ENCODE peak calls at places on chromosomes 1 and 21, in nine cellular contexts. One of them, this sample, is unnamed.

GRCh38 chr1:208213786-208214185 is 30.4 kb downstream of the PLXNA2 start:
- DNase-seq in OCI-LY7: no peak
- DNase-seq in skeletal muscle cell: no peak
- DNase-seq in cardiac muscle cell: no peak
- DNase-seq in GM06990: no peak
- DNase-seq in CD8-positive, alpha-beta memory T cell: no peak
- DNase-seq in prostate gland: no peak
- DNase-seq in AG09309: no peak
- DNase-seq in IMR-90: no peak
- DNase-seq in this sample: no peak

GRCh38 chr21:44617071-44617501 is 5.2 kb downstream of the KRTAP10-8 start:
- DNase-seq in OCI-LY7: no peak
- DNase-seq in skeletal muscle cell: no peak
- DNase-seq in cardiac muscle cell: no peak
- DNase-seq in GM06990: no peak
- DNase-seq in CD8-positive, alpha-beta memory T cell: no peak
- DNase-seq in prostate gland: no peak
- DNase-seq in AG09309: no peak
- DNase-seq in IMR-90: no peak
- DNase-seq in this sample: no peak

GRCh38 chr1:173628888-173629287 is 6.2 kb upstream of the TEX50 start:
- DNase-seq in OCI-LY7: no peak
- DNase-seq in skeletal muscle cell: no peak
- DNase-seq in cardiac muscle cell: no peak
- DNase-seq in GM06990: no peak
- DNase-seq in CD8-positive, alpha-beta memory T cell: no peak
- DNase-seq in prostate gland: no peak
- DNase-seq in AG09309: no peak
- DNase-seq in IMR-90: no peak
- DNase-seq in this sample: no peak

GRCh38 chr1:203379831-203380230 is 28.9 kb upstream of the FMOD start:
- DNase-seq in OCI-LY7: no peak
- DNase-seq in skeletal muscle cell: no peak
- DNase-seq in cardiac muscle cell: no peak
- DNase-seq in GM06990: no peak
- DNase-seq in CD8-positive, alpha-beta memory T cell: no peak
- DNase-seq in prostate gland: peak
- DNase-seq in AG09309: no peak
- DNase-seq in IMR-90: no peak
- DNase-seq in this sample: no peak

GRCh38 chr21:41374867-41375533 is 13.2 kb downstream of the MX2 start:
- DNase-seq in OCI-LY7: no peak
- DNase-seq in skeletal muscle cell: no peak
- DNase-seq in cardiac muscle cell: no peak
- DNase-seq in GM06990: no peak
- DNase-seq in CD8-positive, alpha-beta memory T cell: no peak
- DNase-seq in prostate gland: no peak
- DNase-seq in AG09309: no peak
- DNase-seq in IMR-90: no peak
- DNase-seq in this sample: peak

GRCh38 chr1:14332158-14332557 is 266.3 kb upstream of the KAZN start:
- DNase-seq in OCI-LY7: no peak
- DNase-seq in skeletal muscle cell: no peak
- DNase-seq in cardiac muscle cell: no peak
- DNase-seq in GM06990: no peak
- DNase-seq in CD8-positive, alpha-beta memory T cell: no peak
- DNase-seq in prostate gland: no peak
- DNase-seq in AG09309: no peak
- DNase-seq in IMR-90: no peak
- DNase-seq in this sample: peak

GRCh38 chr1:35544976-35545375 is 12.2 kb downstream of the KIAA0319L start:
- DNase-seq in OCI-LY7: peak
- DNase-seq in skeletal muscle cell: no peak
- DNase-seq in cardiac muscle cell: peak
- DNase-seq in GM06990: no peak
- DNase-seq in CD8-positive, alpha-beta memory T cell: peak
- DNase-seq in prostate gland: no peak
- DNase-seq in AG09309: no peak
- DNase-seq in IMR-90: peak
- DNase-seq in this sample: peak

GRCh38 chr1:209344146-209344545 is 239.4 kb upstream of the CAMK1G start:
- DNase-seq in OCI-LY7: no peak
- DNase-seq in skeletal muscle cell: no peak
- DNase-seq in cardiac muscle cell: no peak
- DNase-seq in GM06990: no peak
- DNase-seq in CD8-positive, alpha-beta memory T cell: no peak
- DNase-seq in prostate gland: no peak
- DNase-seq in AG09309: no peak
- DNase-seq in IMR-90: no peak
- DNase-seq in this sample: no peak

GRCh38 chr1:25568834-25569598 is 25.6 kb downstream of the LDLRAP1 start:
- DNase-seq in OCI-LY7: no peak
- DNase-seq in skeletal muscle cell: no peak
- DNase-seq in cardiac muscle cell: no peak
- DNase-seq in GM06990: no peak
- DNase-seq in CD8-positive, alpha-beta memory T cell: no peak
- DNase-seq in prostate gland: peak
- DNase-seq in AG09309: peak
- DNase-seq in IMR-90: peak
- DNase-seq in this sample: peak

GRCh38 chr1:152047607-152047953 is 10.8 kb upstream of the S100A11 start:
- DNase-seq in OCI-LY7: peak
- DNase-seq in skeletal muscle cell: no peak
- DNase-seq in cardiac muscle cell: no peak
- DNase-seq in GM06990: no peak
- DNase-seq in CD8-positive, alpha-beta memory T cell: no peak
- DNase-seq in prostate gland: peak
- DNase-seq in AG09309: no peak
- DNase-seq in IMR-90: peak
- DNase-seq in this sample: peak

GRCh38 chr1:88462481-88463261 is 221.4 kb upstream of the PKN2 start:
- DNase-seq in OCI-LY7: no peak
- DNase-seq in skeletal muscle cell: no peak
- DNase-seq in cardiac muscle cell: peak
- DNase-seq in GM06990: no peak
- DNase-seq in CD8-positive, alpha-beta memory T cell: no peak
- DNase-seq in prostate gland: no peak
- DNase-seq in AG09309: no peak
- DNase-seq in IMR-90: peak
- DNase-seq in this sample: peak

GRCh38 chr1:16073490-16074104 is at the start of gene FAM131C:
- DNase-seq in OCI-LY7: peak
- DNase-seq in skeletal muscle cell: no peak
- DNase-seq in cardiac muscle cell: peak
- DNase-seq in GM06990: peak
- DNase-seq in CD8-positive, alpha-beta memory T cell: peak
- DNase-seq in prostate gland: no peak
- DNase-seq in AG09309: no peak
- DNase-seq in IMR-90: no peak
- DNase-seq in this sample: peak

GRCh38 chr1:39214021-39214713 is 9.7 kb downstream of the MACF1 start:
- DNase-seq in OCI-LY7: no peak
- DNase-seq in skeletal muscle cell: no peak
- DNase-seq in cardiac muscle cell: peak
- DNase-seq in GM06990: no peak
- DNase-seq in CD8-positive, alpha-beta memory T cell: no peak
- DNase-seq in prostate gland: no peak
- DNase-seq in AG09309: no peak
- DNase-seq in IMR-90: no peak
- DNase-seq in this sample: no peak

GRCh38 chr1:39212499-39212898 is 8.0 kb downstream of the MACF1 start:
- DNase-seq in OCI-LY7: no peak
- DNase-seq in skeletal muscle cell: no peak
- DNase-seq in cardiac muscle cell: no peak
- DNase-seq in GM06990: no peak
- DNase-seq in CD8-positive, alpha-beta memory T cell: no peak
- DNase-seq in prostate gland: no peak
- DNase-seq in AG09309: no peak
- DNase-seq in IMR-90: no peak
- DNase-seq in this sample: no peak

GRCh38 chr1:39213511-39214002 is 9.1 kb downstream of the MACF1 start:
- DNase-seq in OCI-LY7: no peak
- DNase-seq in skeletal muscle cell: no peak
- DNase-seq in cardiac muscle cell: no peak
- DNase-seq in GM06990: no peak
- DNase-seq in CD8-positive, alpha-beta memory T cell: no peak
- DNase-seq in prostate gland: no peak
- DNase-seq in AG09309: no peak
- DNase-seq in IMR-90: peak
- DNase-seq in this sample: no peak

GRCh38 chr1:39214998-39215873 is 10.7 kb downstream of the MACF1 start:
- DNase-seq in OCI-LY7: peak
- DNase-seq in skeletal muscle cell: no peak
- DNase-seq in cardiac muscle cell: peak
- DNase-seq in GM06990: peak
- DNase-seq in CD8-positive, alpha-beta memory T cell: peak
- DNase-seq in prostate gland: no peak
- DNase-seq in AG09309: no peak
- DNase-seq in IMR-90: no peak
- DNase-seq in this sample: no peak

DNA sequence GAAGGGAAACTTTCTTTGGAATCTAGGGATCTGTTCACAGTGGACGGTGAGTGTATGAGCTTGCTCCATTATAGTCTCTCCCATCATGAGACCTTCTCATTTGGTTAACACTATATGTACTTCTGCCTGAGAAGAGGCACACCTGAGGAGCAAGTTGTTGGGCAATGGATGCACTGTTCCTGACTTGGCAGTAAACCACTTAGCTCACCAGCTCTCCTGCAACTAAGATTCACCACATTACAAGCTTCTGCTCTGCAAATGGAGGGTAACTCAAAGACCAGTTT is 10.2 kb downstream of the MACF1 start:
- DNase-seq in OCI-LY7: no peak
- DNase-seq in skeletal muscle cell: no peak
- DNase-seq in cardiac muscle cell: no peak
- DNase-seq in GM06990: no peak
- DNase-seq in CD8-positive, alpha-beta memory T cell: no peak
- DNase-seq in prostate gland: no peak
- DNase-seq in AG09309: no peak
- DNase-seq in IMR-90: no peak
- DNase-seq in this sample: no peak
- H3K4me3 ChIP-seq in OCI-LY7: peak
- H3K4me3 ChIP-seq in skeletal muscle cell: no peak
- H3K4me3 ChIP-seq in cardiac muscle cell: peak
- H3K4me3 ChIP-seq in GM06990: no peak
- H3K4me3 ChIP-seq in CD8-positive, alpha-beta memory T cell: peak
- H3K4me3 ChIP-seq in prostate gland: no peak
- H3K4me3 ChIP-seq in AG09309: no peak
- H3K4me3 ChIP-seq in IMR-90: no peak
- H3K4me3 ChIP-seq in this sample: no peak

DNA sequence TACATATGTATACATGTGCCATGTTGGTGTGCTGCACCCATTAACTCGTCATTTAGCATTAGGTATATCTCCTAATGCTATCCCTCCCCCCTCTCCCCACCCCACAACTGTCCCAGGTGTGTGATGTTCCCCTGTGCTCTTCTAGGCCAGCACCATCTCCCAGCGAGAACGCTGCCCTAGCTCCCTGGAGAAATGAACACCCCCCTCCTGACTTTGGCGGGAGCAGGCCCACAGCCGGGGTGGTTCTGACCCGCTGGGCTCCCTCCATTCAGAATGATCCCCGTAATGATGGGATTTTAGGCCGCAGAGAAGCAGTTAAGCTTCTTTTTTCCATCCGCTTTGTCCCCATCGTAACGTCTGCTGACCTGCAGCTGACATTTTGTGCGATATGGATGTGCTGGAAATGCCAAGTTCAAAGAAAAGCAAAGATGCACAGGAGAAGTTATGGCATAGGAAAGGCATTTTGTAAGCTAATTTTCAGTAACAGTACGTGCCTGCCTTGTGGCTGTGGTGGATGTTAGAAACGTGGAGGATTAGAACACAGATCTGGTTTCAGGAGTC is 39.3 kb downstream of the ELK4 start:
- DNase-seq in OCI-LY7: peak
- DNase-seq in skeletal muscle cell: no peak
- DNase-seq in cardiac muscle cell: no peak
- DNase-seq in GM06990: no peak
- DNase-seq in CD8-positive, alpha-beta memory T cell: no peak
- DNase-seq in prostate gland: no peak
- DNase-seq in AG09309: no peak
- DNase-seq in IMR-90: no peak
- DNase-seq in this sample: no peak
- H3K4me3 ChIP-seq in OCI-LY7: peak
- H3K4me3 ChIP-seq in skeletal muscle cell: no peak
- H3K4me3 ChIP-seq in cardiac muscle cell: no peak
- H3K4me3 ChIP-seq in GM06990: peak
- H3K4me3 ChIP-seq in CD8-positive, alpha-beta memory T cell: peak
- H3K4me3 ChIP-seq in prostate gland: no peak
- H3K4me3 ChIP-seq in AG09309: no peak
- H3K4me3 ChIP-seq in IMR-90: no peak
- H3K4me3 ChIP-seq in this sample: no peak

DNA sequence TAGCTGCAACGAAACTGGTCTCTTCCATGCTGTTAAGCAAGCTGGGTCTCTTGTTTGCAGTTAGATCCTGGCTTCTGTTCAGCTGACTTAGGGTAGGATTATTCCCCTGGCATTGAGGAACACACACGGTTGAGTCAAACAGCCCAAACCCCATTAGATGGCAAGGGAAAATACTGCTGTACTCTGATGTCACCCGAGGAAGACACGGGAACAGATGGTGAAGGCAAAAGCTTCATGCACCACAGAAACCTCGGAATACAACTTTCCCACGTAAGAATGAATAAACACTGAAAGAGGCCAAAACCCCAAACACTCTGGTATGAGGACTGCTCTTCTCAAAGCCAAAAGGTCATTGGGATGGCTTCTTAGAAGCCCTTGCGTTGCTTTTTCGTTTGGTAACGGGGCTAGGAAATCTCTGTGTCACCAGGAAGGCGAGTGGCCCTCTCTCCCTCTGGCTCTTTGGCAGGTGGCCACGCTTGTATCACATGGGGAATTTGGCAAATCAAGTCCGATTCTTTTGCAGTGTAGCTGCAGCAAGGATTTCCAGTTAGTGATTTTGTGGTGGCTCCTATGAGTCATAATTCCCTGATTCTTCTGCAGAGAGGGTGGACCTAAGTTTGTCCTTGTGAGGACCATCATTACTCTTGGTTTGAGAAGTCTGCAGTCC is 16.7 kb upstream of the LYST start:
- DNase-seq in OCI-LY7: no peak
- DNase-seq in skeletal muscle cell: peak
- DNase-seq in cardiac muscle cell: no peak
- DNase-seq in GM06990: peak
- DNase-seq in CD8-positive, alpha-beta memory T cell: no peak
- DNase-seq in prostate gland: peak
- DNase-seq in AG09309: peak
- DNase-seq in IMR-90: peak
- DNase-seq in this sample: peak
- H3K4me3 ChIP-seq in OCI-LY7: no peak
- H3K4me3 ChIP-seq in skeletal muscle cell: no peak
- H3K4me3 ChIP-seq in cardiac muscle cell: no peak
- H3K4me3 ChIP-seq in GM06990: peak
- H3K4me3 ChIP-seq in CD8-positive, alpha-beta memory T cell: no peak
- H3K4me3 ChIP-seq in prostate gland: no peak
- H3K4me3 ChIP-seq in AG09309: peak
- H3K4me3 ChIP-seq in IMR-90: peak
- H3K4me3 ChIP-seq in this sample: no peak

DNA sequence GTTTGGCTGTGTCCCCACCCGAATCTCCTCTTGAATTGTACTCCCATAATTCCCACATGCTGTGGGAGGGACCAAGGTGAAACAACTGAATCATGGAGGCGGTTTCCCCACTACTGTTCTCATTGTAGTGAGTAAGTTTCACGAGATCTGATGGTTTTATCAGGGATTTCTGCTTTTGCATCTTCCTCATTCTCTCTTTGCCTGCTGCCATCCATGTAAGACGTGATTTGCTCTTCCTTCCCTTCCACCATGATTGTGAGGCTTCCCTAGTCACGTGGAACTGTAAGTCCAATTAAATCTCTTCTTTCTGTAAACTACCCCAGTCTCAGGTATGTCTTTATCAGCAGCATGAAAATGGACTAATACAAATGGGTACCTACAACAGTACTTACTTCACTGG is 73.5 kb downstream of the PIK3R3 start:
- DNase-seq in OCI-LY7: no peak
- DNase-seq in skeletal muscle cell: no peak
- DNase-seq in cardiac muscle cell: no peak
- DNase-seq in GM06990: no peak
- DNase-seq in CD8-positive, alpha-beta memory T cell: no peak
- DNase-seq in prostate gland: no peak
- DNase-seq in AG09309: no peak
- DNase-seq in IMR-90: no peak
- DNase-seq in this sample: no peak
- H3K4me3 ChIP-seq in OCI-LY7: no peak
- H3K4me3 ChIP-seq in skeletal muscle cell: no peak
- H3K4me3 ChIP-seq in cardiac muscle cell: no peak
- H3K4me3 ChIP-seq in GM06990: no peak
- H3K4me3 ChIP-seq in CD8-positive, alpha-beta memory T cell: no peak
- H3K4me3 ChIP-seq in prostate gland: no peak
- H3K4me3 ChIP-seq in AG09309: no peak
- H3K4me3 ChIP-seq in IMR-90: no peak
- H3K4me3 ChIP-seq in this sample: no peak

This sample was measured in MG63.